ENCODE peak calls at places on chromosome 17, in ten cellular contexts. F is cardiac septum; H is activated T-cell treated with anti-CD3 and anti-CD28 coated beads for 24 hours; C is activated CD8-positive, alpha-beta memory T cell treated with anti-CD3 and anti-CD28 coated beads for 1 hour; K is A673; G is bronchial epithelial cell; W is glutamatergic neuron; Z is foreskin fibroblast; R is EH; E is A172. V is an unnamed sample.

GRCh38 chr17:17088104-17088485 is 45.8 kb downstream of the MPRIP start:
- DNase-seq in F (peak), H (no peak), C (no peak), K (no peak), G (no peak), W (peak), Z (no peak), R (no peak), E (no peak), V (no peak)

GRCh38 chr17:5065227-5065744 is 13.0 kb upstream of the ZFP3 start:
- DNase-seq in F (no peak), H (no peak), C (no peak), K (no peak), G (no peak), W (no peak), Z (peak), R (peak), E (no peak), V (no peak)

GRCh38 chr17:40158438-40158837 is 18.1 kb downstream of the CASC3 start:
- DNase-seq in F (no peak), H (no peak), C (no peak), K (no peak), G (no peak), W (no peak), Z (no peak), R (no peak), E (no peak), V (no peak)

GRCh38 chr17:70588003-70588402 is 418.7 kb downstream of the KCNJ2 start:
- DNase-seq in F (no peak), H (no peak), C (no peak), K (peak), G (peak), W (no peak), Z (no peak), R (no peak), E (peak), V (no peak)

GRCh38 chr17:37747222-37747621 is 2.4 kb upstream of the HNF1B start:
- DNase-seq in F (no peak), H (no peak), C (no peak), K (no peak), G (no peak), W (no peak), Z (no peak), R (no peak), E (no peak), V (no peak)

GRCh38 chr17:4332296-4332970 is 34.0 kb downstream of the UBE2G1 start:
- DNase-seq in F (no peak), H (no peak), C (no peak), K (no peak), G (no peak), W (no peak), Z (no peak), R (peak), E (peak), V (no peak)

GRCh38 chr17:3381957-3382356 is 4.2 kb downstream of the OR3A2 start:
- DNase-seq in F (no peak), H (no peak), C (no peak), K (no peak), G (no peak), W (no peak), Z (no peak), R (no peak), E (no peak), V (no peak)

GRCh38 chr17:614637-615546 is 99.7 kb downstream of the VPS53 start:
- DNase-seq in F (no peak), H (no peak), C (no peak), K (no peak), G (peak), W (no peak), Z (peak), R (peak), E (peak), V (no peak)

GRCh38 chr17:44363613-44364159 is at the start of gene FAM171A2:
- DNase-seq in F (peak), H (peak), C (peak), K (peak), G (no peak), W (peak), Z (no peak), R (peak), E (no peak), V (peak)

GRCh38 chr17:81552244-81553017 is at the start of gene FAAP100:
- DNase-seq in F (peak), H (peak), C (peak), K (peak), G (peak), W (peak), Z (peak), R (peak), E (peak), V (peak)

GRCh38 chr17:19447085-19447583 is 36.1 kb downstream of the RNF112 start:
- DNase-seq in F (peak), H (peak), C (peak), K (peak), G (peak), W (peak), Z (peak), R (peak), E (peak), V (peak)

GRCh38 chr17:6752068-6752909 is 3.6 kb upstream of the XAF1 start:
- DNase-seq in F (no peak), H (no peak), C (no peak), K (peak), G (peak), W (no peak), Z (peak), R (peak), E (peak), V (no peak)

GRCh38 chr17:19645608-19646250 is 2.8 kb upstream of the ALDH3A2 start:
- DNase-seq in F (no peak), H (peak), C (peak), K (peak), G (no peak), W (peak), Z (no peak), R (peak), E (peak), V (peak)

GRCh38 chr17:46771601-46772012 is 46.9 kb downstream of the WNT3 start:
- DNase-seq in F (no peak), H (no peak), C (no peak), K (no peak), G (no peak), W (peak), Z (no peak), R (peak), E (no peak), V (peak)

GRCh38 chr17:68498479-68499326 is 13.5 kb upstream of the PRKAR1A start:
- DNase-seq in F (peak), H (no peak), C (no peak), K (no peak), G (no peak), W (no peak), Z (no peak), R (no peak), E (no peak), V (no peak)

GRCh38 chr17:72937687-72938086 is 154.8 kb downstream of the SLC39A11 start:
- DNase-seq in F (no peak), H (no peak), C (no peak), K (no peak), G (no peak), W (no peak), Z (no peak), R (no peak), E (no peak), V (no peak)

GRCh38 chr17:19748807-19749193 is 702 bp upstream of the ALDH3A1 start:
- DNase-seq in F (no peak), H (no peak), C (no peak), K (no peak), G (no peak), W (no peak), Z (no peak), R (no peak), E (no peak), V (no peak)

GRCh38 chr17:28298449-28298848 is 20.6 kb upstream of the TMEM97 start:
- DNase-seq in F (no peak), H (no peak), C (no peak), K (no peak), G (no peak), W (no peak), Z (no peak), R (no peak), E (no peak), V (no peak)

GRCh38 chr17:42179335-42179734 is 1.6 kb downstream of the KCNH4 start:
- DNase-seq in F (no peak), H (no peak), C (no peak), K (no peak), G (no peak), W (no peak), Z (no peak), R (no peak), E (no peak), V (no peak)

GRCh38 chr17:30186761-30187160 is 48.7 kb downstream of the SLC6A4 start:
- DNase-seq in F (no peak), H (no peak), C (no peak), K (no peak), G (no peak), W (no peak), Z (no peak), R (no peak), E (no peak), V (no peak)

GRCh38 chr17:44002141-44002848 is 2.1 kb upstream of the NAGS start:
- DNase-seq in F (no peak), H (no peak), C (no peak), K (no peak), G (peak), W (no peak), Z (peak), R (peak), E (peak), V (no peak)

GRCh38 chr17:35373984-35374765 is 754 bp upstream of the SLFN11 start:
- DNase-seq in F (peak), H (peak), C (peak), K (peak), G (peak), W (peak), Z (peak), R (peak), E (peak), V (no peak)

GRCh38 chr17:71600137-71600789 is 520.6 kb upstream of the SOX9 start:
- DNase-seq in F (no peak), H (no peak), C (no peak), K (no peak), G (no peak), W (no peak), Z (no peak), R (no peak), E (no peak), V (no peak)

GRCh38 chr17:48491527-48492273 is 39.1 kb downstream of the HOXB1 start:
- DNase-seq in F (no peak), H (no peak), C (no peak), K (no peak), G (no peak), W (no peak), Z (no peak), R (no peak), E (peak), V (no peak)

GRCh38 chr17:64024781-64025731 is 4.6 kb upstream of the ICAM2 start:
- DNase-seq in F (no peak), H (peak), C (peak), K (no peak), G (peak), W (no peak), Z (no peak), R (peak), E (no peak), V (no peak)

GRCh38 chr17:43660816-43661493 is 767 bp downstream of the MEOX1 start:
- DNase-seq in F (no peak), H (no peak), C (no peak), K (no peak), G (no peak), W (no peak), Z (no peak), R (no peak), E (no peak), V (no peak)

GRCh38 chr17:3838206-3838605 is 7.8 kb downstream of the NCBP3 start:
- DNase-seq in F (no peak), H (no peak), C (no peak), K (no peak), G (peak), W (no peak), Z (no peak), R (no peak), E (no peak), V (no peak)

GRCh38 chr17:75011788-75012319 is 616 bp upstream of the MRPL58 start:
- DNase-seq in F (no peak), H (no peak), C (no peak), K (peak), G (no peak), W (peak), Z (peak), R (peak), E (no peak), V (peak)

GRCh38 chr17:54749157-54749556 is 151.5 kb upstream of the TOM1L1 start:
- DNase-seq in F (no peak), H (no peak), C (no peak), K (peak), G (no peak), W (no peak), Z (no peak), R (no peak), E (no peak), V (peak)

GRCh38 chr17:44977740-44978584 is 9.9 kb upstream of the C1QL1 start:
- DNase-seq in F (no peak), H (no peak), C (no peak), K (no peak), G (no peak), W (no peak), Z (no peak), R (no peak), E (no peak), V (peak)

GRCh38 chr17:1485311-1485747 is 7.2 kb downstream of the MYO1C start:
- DNase-seq in F (no peak), H (no peak), C (no peak), K (peak), G (no peak), W (peak), Z (no peak), R (peak), E (no peak), V (peak)

GRCh38 chr17:61393904-61394629 is 5.6 kb upstream of the TBX2 start:
- DNase-seq in F (no peak), H (no peak), C (no peak), K (no peak), G (no peak), W (peak), Z (peak), R (peak), E (no peak), V (peak)

GRCh38 chr17:59093702-59094231 is 12.9 kb downstream of the TRIM37 start:
- DNase-seq in F (no peak), H (no peak), C (no peak), K (peak), G (peak), W (no peak), Z (peak), R (peak), E (peak), V (peak)